ENCODE peak calls at places on chromosomes 3 and 15, in four cellular contexts. J, H, X and P are unnamed samples.

GRCh38 chr15:52095597-52096262 is 16.8 kb downstream of the BCL2L10 start:
- DNase-seq in J (peak), H (no peak), X (no peak), P (no peak)

GRCh38 chr3:171123913-171124312 is 97.4 kb upstream of the SLC2A2 start:
- DNase-seq in H (no peak), J (no peak), X (no peak), P (no peak)

GRCh38 chr3:30693470-30694120 is 87.2 kb downstream of the TGFBR2 start:
- DNase-seq in J (peak), X (peak), H (peak), P (no peak)

GRCh38 chr15:97991972-97992541 is 31.6 kb downstream of the ARRDC4 start:
- DNase-seq in X (no peak), J (no peak), H (no peak), P (no peak)

GRCh38 chr15:67189326-67190051 is 65.0 kb downstream of the AAGAB start:
- DNase-seq in J (no peak), H (no peak), X (no peak), P (no peak)

GRCh38 chr15:69591905-69592508 is 139.4 kb downstream of the RPLP1 start:
- DNase-seq in X (no peak), J (no peak), H (no peak), P (no peak)

GRCh38 chr15:90710436-90710835 is 6.7 kb upstream of the BLM start:
- DNase-seq in H (no peak), J (no peak), X (no peak), P (no peak)

GRCh38 chr3:60523536-60523935 is 727.7 kb downstream of the FHIT start:
- DNase-seq in X (no peak), H (no peak), J (no peak), P (no peak)

GRCh38 chr3:94106268-94106667 is 43.4 kb downstream of the NSUN3 start:
- DNase-seq in J (no peak), X (no peak), H (peak), P (no peak)

GRCh38 chr15:89104172-89104564 is 15.9 kb downstream of the ABHD2 start:
- DNase-seq in X (no peak), H (no peak), J (no peak), P (no peak)

GRCh38 chr3:158768361-158768787 is 33.5 kb upstream of the MFSD1 start:
- DNase-seq in J (peak), H (peak), X (no peak), P (no peak)

GRCh38 chr3:65182682-65183081 is 494.9 kb upstream of the ADAMTS9 start:
- DNase-seq in H (no peak), X (no peak), J (no peak), P (no peak)

GRCh38 chr3:144840866-144841265 is 869.2 kb downstream of the DIPK2A start:
- DNase-seq in X (no peak), H (no peak), J (peak), P (no peak)

GRCh38 chr3:194879991-194880939 is 194.6 kb downstream of the FAM43A start:
- DNase-seq in H (no peak), X (no peak), J (peak), P (no peak)

GRCh38 chr15:65133550-65134200 is at the start of gene PDCD7:
- DNase-seq in H (peak), J (peak), X (peak), P (peak)

GRCh38 chr15:81575436-81576123 is 201.6 kb upstream of the TMC3 start:
- DNase-seq in X (no peak), H (peak), J (peak), P (no peak)

GRCh38 chr3:150168694-150169093 is 198.0 kb upstream of the PFN2 start:
- DNase-seq in X (no peak), H (peak), J (no peak), P (no peak)

GRCh38 chr3:25441234-25441856 is 13.3 kb downstream of the RARB start:
- DNase-seq in H (peak), X (peak), J (no peak), P (no peak)

GRCh38 chr3:15629860-15630597 is 28.5 kb downstream of the BTD start:
- DNase-seq in H (peak), J (peak), X (peak), P (no peak)

GRCh38 chr3:52355526-52355925 is 39.4 kb downstream of the DNAH1 start:
- DNase-seq in X (no peak), J (no peak), H (no peak), P (no peak)

GRCh38 chr15:84981054-84981710 is 474 bp upstream of the PDE8A start:
- DNase-seq in H (peak), X (peak), J (peak), P (no peak)
- TF ChIP-seq EZH2 in H (no peak), X (no peak), J (no peak), P (no peak)

GRCh38 chr3:108472011-108472591 is 38.3 kb downstream of the MYH15 start:
- DNase-seq in J (peak), H (no peak), X (peak), P (no peak)
- TF ChIP-seq POLR2AphosphoS5 in J (peak), H (no peak), X (peak), P (no peak)

GRCh38 chr3:184566441-184567414 is 5.1 kb downstream of the EPHB3 start:
- DNase-seq in J (no peak), H (no peak), X (no peak), P (no peak)
- H3K9ac ChIP-seq in J (no peak), H (no peak), X (peak), P (peak)

GRCh38 chr3:50633233-50633795 is 16.4 kb downstream of the MAPKAPK3 start:
- DNase-seq in H (no peak), J (no peak), X (no peak), P (no peak)

GRCh38 chr3:50630916-50631315 is 14.0 kb downstream of the MAPKAPK3 start:
- DNase-seq in H (peak), J (no peak), X (no peak), P (no peak)

GRCh38 chr3:50635066-50635465 is 18.1 kb downstream of the MAPKAPK3 start:
- DNase-seq in H (no peak), X (no peak), J (no peak), P (no peak)

GRCh38 chr3:50630394-50630793 is 13.4 kb downstream of the MAPKAPK3 start:
- DNase-seq in H (no peak), X (no peak), J (no peak), P (no peak)

DNA sequence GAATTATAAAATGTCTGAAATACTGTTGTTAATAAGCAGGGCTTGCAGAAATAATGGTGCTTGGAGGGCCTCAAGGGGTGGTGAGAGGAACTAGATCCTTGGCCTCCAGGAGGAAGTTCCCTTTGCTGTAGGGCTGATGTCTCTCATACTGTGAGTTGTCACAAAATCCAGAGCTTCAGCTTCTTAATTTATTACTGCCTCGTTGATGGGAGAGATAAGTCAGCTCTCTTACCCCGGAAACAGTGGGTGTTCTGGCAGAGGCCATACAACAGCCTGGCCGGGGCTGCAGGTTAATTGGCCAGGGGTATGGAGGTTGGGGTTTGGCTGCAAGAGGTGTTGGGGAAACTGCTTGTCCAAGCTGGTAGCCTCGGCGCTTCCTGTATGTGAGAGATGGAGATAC is 15.5 kb downstream of the MAPKAPK3 start:
- DNase-seq in H (peak), X (no peak), J (no peak), P (no peak)
- TF ChIP-seq EZH2 in H (no peak), X (no peak), J (no peak), P (no peak)